ENCODE peak calls at places on chromosomes 4 and X, in six cellular contexts. Q, R, K, F, L and A are unnamed samples.

GRCh38 chr4:26568446-26568994 is 15.4 kb upstream of the TBC1D19 start:
- DNase-seq in F (no peak), R (no peak), K (no peak), Q (no peak), L (no peak), A (no peak)

GRCh38 chr4:48033825-48034413 is 17.3 kb downstream of the NIPAL1 start:
- DNase-seq in K (peak), Q (peak), R (no peak), L (no peak), F (no peak), A (no peak)

GRCh38 chrX:41259516-41259915 is 74.4 kb upstream of the DDX3X start:
- DNase-seq in Q (peak), L (no peak), F (no peak), K (peak), R (no peak), A (no peak)

GRCh38 chr4:129455462-129455861 is 359.5 kb downstream of the C4orf33 start:
- DNase-seq in Q (no peak), K (no peak), L (no peak), R (no peak), F (no peak), A (no peak)

GRCh38 chr4:85919488-85919887 is 440.4 kb downstream of the MAPK10 start:
- DNase-seq in F (no peak), R (no peak), K (no peak), Q (no peak), L (no peak), A (no peak)

GRCh38 chr4:3366893-3367775 is 74.3 kb downstream of the RGS12 start:
- DNase-seq in K (no peak), L (no peak), F (no peak), Q (no peak), R (no peak), A (no peak)

GRCh38 chrX:123731987-123732678 is 719 bp downstream of the THOC2 start:
- DNase-seq in L (peak), F (no peak), K (peak), Q (peak), R (no peak), A (no peak)

GRCh38 chr4:96652158-96652557 is 812.3 kb downstream of the PDHA2 start:
- DNase-seq in R (no peak), F (no peak), L (no peak), K (no peak), Q (no peak), A (no peak)

GRCh38 chr4:155529197-155529596 is 137.5 kb upstream of the GUCY1A1 start:
- DNase-seq in F (no peak), Q (no peak), L (no peak), K (peak), R (no peak), A (no peak)

GRCh38 chrX:43269201-43269600 is 386.9 kb upstream of the MAOA start:
- DNase-seq in F (no peak), K (no peak), Q (no peak), R (no peak), L (no peak), A (no peak)

GRCh38 chrX:71579990-71580380 is 1.7 kb downstream of the GCNA start:
- DNase-seq in F (no peak), Q (no peak), R (no peak), L (no peak), K (no peak), A (no peak)

GRCh38 chr4:123662827-123663226 is 266.2 kb downstream of the SPRY1 start:
- DNase-seq in F (no peak), L (no peak), Q (no peak), K (no peak), R (no peak), A (no peak)

GRCh38 chr4:15164571-15164970 is 162.3 kb downstream of the CPEB2 start:
- DNase-seq in F (no peak), K (no peak), L (no peak), Q (no peak), R (no peak), A (no peak)

GRCh38 chr4:74906771-74907170 is 26.1 kb upstream of the PARM1 start:
- DNase-seq in F (no peak), Q (no peak), R (no peak), K (no peak), L (no peak), A (no peak)

GRCh38 chrX:9394212-9394611 is 70.6 kb upstream of the TBL1X start:
- DNase-seq in K (no peak), F (no peak), Q (no peak), L (no peak), R (no peak), A (no peak)

GRCh38 chr4:183797041-183797444 is 108.1 kb upstream of the STOX2 start:
- DNase-seq in R (peak), Q (peak), K (peak), L (peak), F (peak), A (no peak)

GRCh38 chrX:45762699-45763647 is 562.3 kb upstream of the DIPK2B start:
- DNase-seq in R (no peak), F (no peak), K (no peak), L (no peak), Q (no peak), A (no peak)

GRCh38 chrX:103607385-103608304 is at the start of gene TCEAL3:
- DNase-seq in Q (peak), K (peak), L (peak), F (peak), R (peak), A (peak)

GRCh38 chr4:152036626-152037025 is 275.8 kb upstream of the GATB start:
- DNase-seq in F (no peak), R (no peak), Q (no peak), K (no peak), L (no peak), A (no peak)

GRCh38 chr4:2793578-2793919 is 664 bp downstream of the SH3BP2 start:
- DNase-seq in R (no peak), Q (no peak), L (peak), F (peak), K (peak), A (no peak)

GRCh38 chr4:41256131-41256739 is 493 bp upstream of the UCHL1 start:
- DNase-seq in Q (no peak), L (no peak), R (no peak), F (no peak), K (peak), A (no peak)

GRCh38 chr4:83335691-83336090 is 1.0 kb upstream of the HPSE start:
- DNase-seq in F (no peak), L (no peak), K (no peak), R (no peak), Q (no peak), A (no peak)

GRCh38 chrX:51743179-51743957 is at the start of gene GSPT2:
- DNase-seq in R (peak), F (peak), Q (peak), L (peak), K (peak), A (peak)

GRCh38 chr4:32374201-32374600 is 1654.0 kb downstream of the PCDH7 start:
- DNase-seq in R (no peak), K (no peak), L (no peak), F (no peak), Q (no peak), A (no peak)

GRCh38 chr4:141636077-141636770 is at the start of gene IL15:
- DNase-seq in Q (peak), L (peak), F (peak), K (peak), R (peak), A (no peak)

GRCh38 chr4:139973015-139973414 is 181.0 kb downstream of the MAML3 start:
- DNase-seq in R (no peak), Q (no peak), K (peak), F (no peak), L (no peak), A (no peak)

GRCh38 chrX:110044531-110045249 is 41.8 kb downstream of the TMEM164 start:
- DNase-seq in Q (no peak), L (no peak), R (no peak), K (no peak), F (no peak), A (no peak)

GRCh38 chr4:88697588-88698329 is at the start of gene NAP1L5:
- DNase-seq in R (peak), K (peak), F (peak), L (peak), Q (peak), A (peak)

GRCh38 chrX:108250654-108251579 is 159.3 kb downstream of the ATG4A start:
- DNase-seq in F (no peak), R (peak), L (no peak), K (no peak), Q (no peak), A (no peak)

GRCh38 chrX:108246304-108246954 is 154.9 kb downstream of the ATG4A start:
- DNase-seq in Q (no peak), L (no peak), K (no peak), F (no peak), R (no peak), A (no peak)

GRCh38 chrX:108245462-108245861 is 153.9 kb downstream of the ATG4A start:
- DNase-seq in K (peak), F (no peak), R (no peak), L (no peak), Q (no peak), A (no peak)
- TF ChIP-seq CTCF in K (peak), F (no peak), R (no peak), L (no peak), Q (no peak), A (no peak)

DNA sequence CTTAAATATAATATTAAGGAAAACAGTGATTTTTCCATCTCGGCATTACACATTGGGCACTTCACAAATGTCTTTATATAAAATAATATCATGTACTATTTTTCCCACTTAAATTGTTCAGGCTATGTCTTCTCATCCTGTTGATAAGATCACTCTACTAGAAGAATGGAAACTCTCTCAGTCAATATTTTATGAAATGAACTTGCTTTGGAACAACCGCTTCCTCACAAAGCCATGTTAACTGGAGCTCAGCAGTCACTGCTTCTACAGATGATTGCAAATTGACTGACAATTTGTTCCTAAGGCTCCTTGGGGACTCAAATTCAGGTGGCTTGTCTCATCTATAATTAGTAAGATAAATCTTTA is 127.5 kb upstream of the CBR4 start:
- DNase-seq in Q (no peak), R (no peak), K (no peak), L (no peak), F (no peak), A (no peak)
- H3K27ac ChIP-seq in Q (peak), R (peak), K (no peak), L (no peak), F (no peak), A (no peak)

GRCh38 chr4:39658756-39659155 is 20.1 kb upstream of the SMIM14 start:
- DNase-seq in Q (no peak), R (no peak), L (no peak), F (no peak), K (no peak), A (no peak)
- TF ChIP-seq CTCF in Q (peak), R (peak), L (no peak), F (no peak), K (peak), A (no peak)

GRCh38 chrX:69214463-69214862 is 49.2 kb upstream of the PJA1 start:
- DNase-seq in L (no peak), R (no peak), F (no peak), Q (no peak), K (no peak), A (no peak)
- H3K27ac ChIP-seq in L (no peak), R (no peak), F (no peak), Q (no peak), K (no peak), A (no peak)